ENCODE peak calls at places on chromosome 10, in seven cellular contexts. K is hepatocyte; O is adipocyte; C is sigmoid colon; V is Karpas-422; N is CD4-positive, alpha-beta memory T cell; F is ascending aorta. L is an unnamed sample. For H3K9me3, the result is how much of the 10 kb centered on the place peaks cover.

GRCh38 chr10:93465806-93466675 is 16.1 kb downstream of the MYOF start:
- DNase-seq in V (no peak), F (peak), K (peak), N (no peak), C (peak), O (peak), L (peak)

GRCh38 chr10:794382-794956 is 105.0 kb upstream of the DIP2C start:
- DNase-seq in O (peak), N (no peak), V (no peak), F (no peak), C (peak), K (no peak), L (no peak)

GRCh38 chr10:70928140-70928539 is 39.8 kb upstream of the PCBD1 start:
- DNase-seq in F (no peak), K (no peak), C (no peak), O (no peak), N (no peak), V (no peak), L (no peak)

GRCh38 chr10:73997806-73998622 is at the start of gene VCL:
- DNase-seq in F (peak), C (peak), V (peak), O (peak), N (peak), K (peak), L (peak)

GRCh38 chr10:127694580-127695193 is 42.3 kb upstream of the FOXI2 start:
- DNase-seq in N (no peak), K (peak), O (no peak), F (no peak), C (no peak), V (peak), L (peak)

GRCh38 chr10:25017247-25017590 is 807 bp downstream of the THNSL1 start:
- DNase-seq in C (no peak), O (peak), K (peak), F (no peak), V (no peak), N (no peak), L (no peak)

GRCh38 chr10:122373713-122374112 is 795 bp upstream of the PLEKHA1 start:
- DNase-seq in C (no peak), F (no peak), V (no peak), K (peak), N (no peak), O (peak), L (no peak)

GRCh38 chr10:24503627-24504320 is 219.9 kb downstream of the ARHGAP21 start:
- DNase-seq in V (peak), C (no peak), K (peak), N (no peak), O (peak), F (no peak), L (peak)

GRCh38 chr10:57579926-57580325 is 687.8 kb downstream of the IPMK start:
- DNase-seq in N (no peak), F (no peak), K (peak), C (no peak), O (peak), V (peak), L (no peak)

GRCh38 chr10:116809528-116810500 is 39.5 kb upstream of the ENO4 start:
- DNase-seq in N (no peak), O (peak), K (peak), F (no peak), C (peak), V (no peak), L (no peak)

GRCh38 chr10:96556003-96556402 is 30.8 kb downstream of the TM9SF3 start:
- DNase-seq in V (no peak), K (peak), N (no peak), O (peak), F (no peak), C (no peak), L (no peak)

GRCh38 chr10:123147635-123148413 is at the start of gene HMX2:
- DNase-seq in C (no peak), V (peak), K (no peak), N (peak), F (no peak), O (no peak), L (no peak)

GRCh38 chr10:110057461-110057860 is 49.7 kb downstream of the ADD3 start:
- DNase-seq in N (no peak), V (no peak), K (no peak), F (no peak), O (peak), C (no peak), L (no peak)

GRCh38 chr10:113585949-113586348 is 33.1 kb downstream of the HABP2 start:
- DNase-seq in N (no peak), V (no peak), C (no peak), K (no peak), F (no peak), O (no peak), L (no peak)

GRCh38 chr10:46028584-46029570 is 1.5 kb downstream of the NCOA4 start:
- DNase-seq in V (peak), N (peak), C (no peak), F (no peak), O (peak), K (peak), L (no peak)

GRCh38 chr10:644943-645334 is 44.5 kb downstream of the DIP2C start:
- DNase-seq in K (no peak), N (no peak), C (peak), V (no peak), F (no peak), O (no peak), L (no peak)

GRCh38 chr10:100878291-100878910 is 34.4 kb upstream of the SLF2 start:
- DNase-seq in N (no peak), K (peak), F (no peak), V (peak), O (peak), C (no peak), L (no peak)

GRCh38 chr10:13450078-13450477 is 78.7 kb downstream of the BEND7 start:
- DNase-seq in F (no peak), K (no peak), V (no peak), N (no peak), C (no peak), O (peak), L (no peak)

GRCh38 chr10:96671207-96671890 is 49.0 kb downstream of the PIK3AP1 start:
- DNase-seq in O (no peak), K (no peak), V (no peak), N (no peak), F (no peak), C (no peak), L (no peak)

GRCh38 chr10:97169911-97170693 is 15.7 kb downstream of the SLIT1 start:
- DNase-seq in O (peak), F (no peak), N (no peak), C (no peak), V (no peak), K (no peak), L (peak)

GRCh38 chr10:35409094-35409582 is 72.8 kb downstream of the CCNY start:
- DNase-seq in F (no peak), O (peak), K (no peak), C (peak), N (no peak), V (no peak), L (no peak)

GRCh38 chr10:62527019-62527827 is 153.1 kb downstream of the ZNF365 start:
- DNase-seq in K (no peak), F (no peak), V (peak), N (no peak), C (no peak), O (no peak), L (no peak)

GRCh38 chr10:100683545-100684127 is 61.7 kb upstream of the PAX2 start:
- DNase-seq in O (no peak), K (no peak), V (no peak), N (no peak), F (no peak), C (no peak), L (no peak)

GRCh38 chr10:114940735-114941134 is 2.7 kb downstream of the TRUB1 start:
- DNase-seq in V (no peak), O (no peak), F (no peak), K (no peak), C (no peak), N (no peak), L (no peak)

GRCh38 chr10:43417950-43418768 is 9.2 kb upstream of the HNRNPF start:
- DNase-seq in N (peak), K (no peak), C (no peak), F (no peak), O (no peak), V (peak), L (no peak)
- H3K4me3 ChIP-seq in N (no peak), K (no peak), C (no peak), F (no peak), O (no peak), V (no peak), L (no peak)

GRCh38 chr10:130961506-130962239 is 349.8 kb downstream of the TCERG1L start:
- DNase-seq in N (no peak), F (no peak), C (no peak), V (no peak), K (no peak), O (no peak), L (no peak)
- H3K9me3 ChIP-seq in N (under half), F (under half), C (under half), V (under half), K (under half), O (under half), L (under half)

DNA sequence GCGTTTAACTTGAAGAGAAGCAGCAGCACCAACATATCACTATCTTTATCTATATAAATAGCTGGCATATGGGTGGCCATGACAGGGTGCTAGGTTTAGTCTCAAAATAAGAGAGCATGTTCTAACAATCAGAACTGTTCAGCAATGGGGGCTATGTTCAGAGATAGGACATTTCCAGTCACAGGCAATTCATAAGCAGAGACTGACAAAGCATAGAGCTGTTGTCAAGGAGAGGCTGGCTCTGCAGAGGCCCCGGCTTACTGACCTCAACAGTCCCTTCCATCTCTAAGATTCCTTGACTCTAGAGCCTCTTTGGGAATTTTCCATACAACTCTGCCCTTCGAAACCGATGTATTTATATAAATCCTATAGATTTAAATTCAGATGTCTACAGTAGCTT is 17.2 kb downstream of the ANK3 start:
- DNase-seq in F (no peak), O (no peak), V (no peak), N (no peak), K (no peak), C (no peak), L (no peak)
- H3K4me3 ChIP-seq in F (no peak), O (no peak), V (no peak), N (no peak), K (no peak), C (no peak), L (no peak)

DNA sequence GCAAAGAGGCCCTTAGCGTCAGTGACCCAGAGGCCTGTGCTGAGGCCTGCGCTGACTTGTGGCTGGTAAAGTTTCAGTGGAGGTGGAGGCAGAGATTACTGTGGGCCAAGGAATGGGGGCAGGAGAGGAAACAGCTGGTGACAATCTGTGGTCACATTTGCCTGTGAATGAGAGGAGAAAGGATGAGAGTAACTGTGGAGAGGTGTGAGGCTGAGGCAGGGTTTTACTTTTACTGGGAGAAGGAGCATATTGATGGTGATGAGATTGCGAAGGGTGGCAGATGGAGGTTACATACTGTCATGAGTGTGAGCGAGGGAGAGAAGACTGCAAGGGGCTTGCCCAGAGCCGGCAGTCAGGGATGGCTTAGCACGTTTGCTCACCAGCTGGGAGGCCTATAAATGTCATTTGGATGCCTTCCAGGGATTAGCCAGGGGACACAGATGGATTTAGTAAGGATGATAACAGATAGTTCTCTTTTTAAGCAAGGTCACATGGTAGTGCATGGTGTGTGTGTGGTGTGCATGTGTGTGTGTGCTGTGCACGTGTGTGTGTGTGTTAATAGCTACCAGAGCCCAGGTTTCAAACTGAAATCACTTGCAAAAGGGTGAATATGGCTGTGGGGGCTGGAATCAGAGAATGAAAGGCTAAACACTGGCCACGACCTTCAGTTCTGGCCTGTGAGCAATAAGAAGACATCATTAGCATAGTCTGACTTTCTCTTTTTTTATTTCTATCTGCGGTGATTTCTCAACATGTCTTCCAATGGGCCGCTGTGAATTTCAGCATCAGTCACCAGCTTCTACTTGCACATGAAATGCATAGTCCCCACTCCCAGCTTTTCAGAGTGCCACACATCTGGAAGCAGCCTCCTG is 291.5 kb upstream of the ZNF32 start:
- DNase-seq in O (peak), K (peak), F (no peak), V (peak), N (no peak), C (no peak), L (peak)
- H3K9me3 ChIP-seq in O (under half), K (under half), F (under half), V (under half), N (under half), C (under half), L (under half)

GRCh38 chr10:119059557-119059956 is 21.1 kb downstream of the EIF3A start:
- DNase-seq in V (no peak), N (no peak), C (no peak), K (no peak), F (no peak), O (no peak), L (no peak)

GRCh38 chr10:119061352-119061751 is 19.3 kb downstream of the EIF3A start:
- DNase-seq in K (no peak), V (no peak), N (no peak), O (no peak), C (no peak), F (no peak), L (no peak)

GRCh38 chr10:119058005-119058404 is 22.6 kb downstream of the EIF3A start:
- DNase-seq in C (no peak), K (no peak), O (no peak), N (no peak), F (no peak), V (no peak), L (no peak)

GRCh38 chr10:119060107-119060506 is 20.5 kb downstream of the EIF3A start:
- DNase-seq in K (no peak), F (no peak), O (no peak), V (no peak), N (no peak), C (no peak), L (no peak)

GRCh38 chr10:119061926-119062325 is 18.7 kb downstream of the EIF3A start:
- DNase-seq in F (no peak), V (no peak), O (no peak), C (no peak), N (no peak), K (no peak), L (no peak)
- H3K4me3 ChIP-seq in F (no peak), V (no peak), O (no peak), C (no peak), N (no peak), K (no peak), L (no peak)

GRCh38 chr10:21827308-21827707 is 176.2 kb downstream of the DNAJC1 start:
- DNase-seq in V (no peak), C (no peak), O (no peak), N (no peak), K (no peak), F (no peak), L (no peak)

GRCh38 chr10:21831986-21832735 is 171.4 kb downstream of the DNAJC1 start:
- DNase-seq in C (no peak), F (no peak), O (peak), V (no peak), K (no peak), N (no peak), L (no peak)

GRCh38 chr10:21830037-21830436 is 173.5 kb downstream of the DNAJC1 start:
- DNase-seq in N (no peak), K (no peak), V (no peak), F (no peak), O (no peak), C (no peak), L (no peak)

GRCh38 chr10:21832751-21833150 is 170.8 kb downstream of the DNAJC1 start:
- DNase-seq in O (no peak), F (no peak), C (no peak), K (no peak), N (no peak), V (no peak), L (no peak)
- H3K9me3 ChIP-seq in O (under half), F (under half), C (under half), K (under half), N (under half), V (under half), L (under half)

DNA sequence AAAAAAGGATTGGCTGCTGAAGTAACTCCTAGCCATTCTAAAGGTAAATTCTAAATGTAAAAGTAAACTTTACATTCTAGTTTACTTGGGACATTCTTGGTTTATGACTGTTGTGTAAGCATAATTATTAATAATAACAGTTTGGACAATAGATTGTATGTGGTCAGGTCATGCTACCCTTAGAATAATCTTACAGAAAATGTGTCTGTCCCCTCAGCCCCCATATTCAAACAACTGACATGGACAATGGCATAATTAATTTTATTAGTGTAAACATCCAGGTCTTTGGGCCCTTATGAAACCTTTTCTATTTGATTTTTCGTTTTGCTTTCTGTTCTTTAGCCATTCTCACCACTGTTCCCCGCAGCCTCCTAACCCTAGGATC is 11.2 kb downstream of the VIM start:
- DNase-seq in V (no peak), C (no peak), K (no peak), O (no peak), F (no peak), N (no peak), L (no peak)
- H3K4me3 ChIP-seq in V (no peak), C (no peak), K (no peak), O (no peak), F (no peak), N (no peak), L (no peak)

GRCh38 chr10:120456143-120456625 is 843 bp upstream of the PLPP4 start:
- DNase-seq in K (no peak), N (no peak), F (no peak), C (no peak), V (no peak), O (no peak), L (peak)
- H3K9me3 ChIP-seq in K (under half), N (under half), F (under half), C (under half), V (under half), O (under half), L (under half)

GRCh38 chr10:102648889-102649752 is 4.8 kb downstream of the TRIM8 start:
- DNase-seq in N (peak), V (peak), K (no peak), C (no peak), F (no peak), O (no peak), L (no peak)

GRCh38 chr10:102645741-102646609 is 1.7 kb downstream of the TRIM8 start:
- DNase-seq in F (peak), N (peak), O (peak), K (peak), C (peak), V (peak), L (peak)

GRCh38 chr10:102648269-102648888 is 4.1 kb downstream of the TRIM8 start:
- DNase-seq in C (no peak), F (no peak), O (no peak), N (no peak), K (no peak), V (peak), L (no peak)

GRCh38 chr10:102646610-102647432 is 2.5 kb downstream of the TRIM8 start:
- DNase-seq in V (peak), C (no peak), F (no peak), O (peak), K (peak), N (peak), L (peak)

DNA sequence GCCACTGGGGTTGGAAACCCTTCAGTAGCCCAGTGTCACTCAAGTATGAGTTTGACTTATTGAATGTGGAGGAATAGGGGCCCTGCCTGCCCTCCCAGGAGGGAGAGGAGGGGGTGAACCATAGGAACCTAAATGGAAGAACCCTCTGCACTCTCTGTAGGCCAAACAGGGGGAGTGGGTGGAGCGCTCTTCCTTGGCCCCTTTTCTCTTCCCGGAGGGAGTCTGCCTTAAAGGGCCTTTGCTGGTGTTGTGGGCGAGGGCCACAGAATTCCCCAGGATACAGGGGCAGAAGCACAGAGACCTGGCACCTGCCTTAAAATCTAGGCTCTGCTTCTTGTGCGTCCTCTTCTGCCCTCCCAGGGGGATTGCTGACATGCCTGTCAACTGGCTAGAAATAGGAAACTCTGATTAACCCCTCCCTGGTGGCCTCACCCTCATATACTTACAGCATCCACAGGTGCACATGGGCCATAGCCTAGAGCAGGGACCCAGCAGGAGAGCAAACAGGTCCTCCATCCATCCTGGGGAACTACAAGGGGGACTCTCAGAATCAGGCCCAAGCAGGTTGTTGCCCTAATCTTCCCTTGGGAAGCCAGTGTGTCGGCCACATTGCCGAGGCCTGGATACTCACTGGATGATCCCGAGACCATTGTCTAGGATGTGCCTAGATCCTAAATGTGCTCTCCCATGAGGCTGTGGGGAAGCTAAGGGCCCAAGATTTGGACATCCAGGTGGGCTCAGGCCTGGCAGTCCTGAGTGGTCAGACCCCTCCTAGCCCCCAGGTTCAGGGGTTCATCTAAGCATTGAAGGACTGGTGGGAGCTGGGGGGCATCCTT is 3.4 kb downstream of the TRIM8 start:
- DNase-seq in O (no peak), N (no peak), F (no peak), C (no peak), V (peak), K (no peak), L (no peak)
- H3K4me3 ChIP-seq in O (peak), N (peak), F (peak), C (peak), V (peak), K (no peak), L (peak)

L was measured in lung.